ENCODE peak calls at places on chromosomes 1 and 21, in seven cellular contexts. D, Q, M, N, E, B and J are unnamed samples.

GRCh38 chr21:28421716-28422480 is 570.8 kb downstream of the LTN1 start:
- DNase-seq in N (no peak), B (no peak), D (no peak), M (no peak), E (no peak), Q (no peak), J (no peak)

GRCh38 chr1:94705755-94706154 is 114.4 kb upstream of the SLC44A3 start:
- DNase-seq in B (no peak), M (no peak), Q (no peak), E (no peak), D (no peak), N (no peak), J (no peak)

GRCh38 chr1:201480231-201481003 is 11.4 kb upstream of the PHLDA3 start:
- DNase-seq in B (peak), N (peak), M (no peak), Q (peak), E (peak), D (peak), J (peak)

GRCh38 chr1:220895412-220895946 is 16.2 kb downstream of the HLX start:
- DNase-seq in Q (no peak), D (no peak), N (peak), B (no peak), E (no peak), M (no peak), J (no peak)

GRCh38 chr1:25922633-25923567 is 16.7 kb upstream of the STMN1 start:
- DNase-seq in N (no peak), Q (peak), M (peak), B (peak), E (peak), D (peak), J (peak)

GRCh38 chr1:245124644-245125043 is 30.1 kb upstream of the KIF26B start:
- DNase-seq in B (no peak), M (no peak), Q (no peak), D (no peak), E (no peak), N (no peak), J (no peak)

GRCh38 chr21:33554236-33554981 is 11.6 kb downstream of the SON start:
- DNase-seq in N (no peak), B (no peak), M (no peak), Q (no peak), D (no peak), E (no peak), J (no peak)

GRCh38 chr1:27556781-27557595 is 47.0 kb downstream of the AHDC1 start:
- DNase-seq in B (peak), M (peak), E (peak), D (peak), N (peak), Q (no peak), J (peak)

GRCh38 chr1:56513095-56513494 is 66.3 kb downstream of the PLPP3 start:
- DNase-seq in M (no peak), D (no peak), E (no peak), B (no peak), Q (no peak), N (peak), J (no peak)

GRCh38 chr21:44846485-44847260 is 26.8 kb downstream of the PTTG1IP start:
- DNase-seq in M (peak), E (peak), N (no peak), D (peak), Q (no peak), B (peak), J (no peak)

GRCh38 chr1:229107302-229107815 is 163.6 kb upstream of the RAB4A start:
- DNase-seq in D (no peak), Q (no peak), N (no peak), B (no peak), M (no peak), E (no peak), J (no peak)

GRCh38 chr1:30964706-30965105 is 56.1 kb upstream of the SDC3 start:
- DNase-seq in M (no peak), N (no peak), E (no peak), Q (no peak), B (no peak), D (no peak), J (no peak)

GRCh38 chr1:212605441-212605976 is 3.1 kb upstream of the ATF3 start:
- DNase-seq in N (no peak), Q (no peak), M (no peak), D (no peak), B (peak), E (no peak), J (no peak)